ENCODE peak calls at places on chromosomes 3 and 15, in four cellular contexts. M, P, W and S are unnamed samples.

GRCh38 chr3:141050913-141051632 is at the start of gene SPSB4:
- DNase-seq in M (peak), P (no peak), W (no peak), S (no peak)

GRCh38 chr3:48402281-48402732 is 27.6 kb downstream of the PLXNB1 start:
- DNase-seq in M (no peak), P (peak), W (peak), S (no peak)

GRCh38 chr15:46607103-46607502 is 972.3 kb downstream of the SQOR start:
- DNase-seq in M (no peak), P (no peak), W (no peak), S (no peak)

GRCh38 chr3:189123595-189124387 is 48.0 kb upstream of the TPRG1 start:
- DNase-seq in M (peak), P (peak), W (no peak), S (no peak)

GRCh38 chr3:191648787-191649186 is 187.8 kb downstream of the PYDC2 start:
- DNase-seq in M (no peak), P (no peak), W (no peak), S (no peak)

GRCh38 chr15:29822685-29823459 is 604 bp upstream of the TJP1 start:
- DNase-seq in M (peak), P (peak), W (no peak), S (no peak)

GRCh38 chr15:26866298-26867198 is at the start of gene GABRA5:
- DNase-seq in M (no peak), P (no peak), W (no peak), S (no peak)

GRCh38 chr15:81054236-81054635 is 53.5 kb downstream of the TLNRD1 start:
- DNase-seq in M (no peak), P (peak), W (no peak), S (no peak)

GRCh38 chr15:77836116-77836798 is 203.5 kb upstream of the LINGO1 start:
- DNase-seq in M (no peak), P (peak), W (peak), S (no peak)

GRCh38 chr15:92902020-92902419 is 1.9 kb downstream of the CHD2 start:
- DNase-seq in M (no peak), P (peak), W (no peak), S (no peak)

GRCh38 chr15:63373330-63373729 is 8.3 kb downstream of the CA12 start:
- DNase-seq in M (no peak), P (no peak), W (no peak), S (no peak)

GRCh38 chr3:109188726-109189125 is 52.2 kb downstream of the C3orf85 start:
- DNase-seq in M (peak), P (no peak), W (no peak), S (no peak)

GRCh38 chr3:13713396-13713795 is 164.5 kb downstream of the FBLN2 start:
- DNase-seq in M (no peak), P (no peak), W (peak), S (no peak)